ENCODE peak calls at places on chromosomes 12 and 14, in eight cellular contexts. One of them, this sample, is unnamed. For H3K27me3, the result is how much of the 10 kb centered on the place peaks cover.

GRCh38 chr12:110826592-110827200 is 20.1 kb upstream of the CCDC63 start:
- DNase-seq in astrocyte: peak
- DNase-seq in HCT116: peak
- DNase-seq in IMR-90: peak
- DNase-seq in GM23338: peak
- DNase-seq in H1: peak
- DNase-seq in fibroblast of lung: peak
- DNase-seq in PC-3: peak
- DNase-seq in this sample: peak

GRCh38 chr12:31732926-31733548 is 4.2 kb upstream of the AMN1 start:
- DNase-seq in astrocyte: peak
- DNase-seq in HCT116: peak
- DNase-seq in IMR-90: peak
- DNase-seq in GM23338: peak
- DNase-seq in H1: peak
- DNase-seq in fibroblast of lung: peak
- DNase-seq in PC-3: peak
- DNase-seq in this sample: peak

GRCh38 chr14:21382886-21383847 is 652 bp downstream of the SUPT16H start:
- DNase-seq in astrocyte: peak
- DNase-seq in HCT116: no peak
- DNase-seq in IMR-90: peak
- DNase-seq in GM23338: peak
- DNase-seq in H1: no peak
- DNase-seq in fibroblast of lung: peak
- DNase-seq in PC-3: peak
- DNase-seq in this sample: peak

GRCh38 chr12:76144253-76144564 is 59.7 kb upstream of the NAP1L1 start:
- DNase-seq in astrocyte: no peak
- DNase-seq in HCT116: no peak
- DNase-seq in IMR-90: peak
- DNase-seq in GM23338: no peak
- DNase-seq in H1: no peak
- DNase-seq in fibroblast of lung: peak
- DNase-seq in PC-3: peak
- DNase-seq in this sample: peak

GRCh38 chr12:47938594-47938993 is 24.8 kb upstream of the TMEM106C start:
- DNase-seq in astrocyte: no peak
- DNase-seq in HCT116: no peak
- DNase-seq in IMR-90: no peak
- DNase-seq in GM23338: no peak
- DNase-seq in H1: no peak
- DNase-seq in fibroblast of lung: no peak
- DNase-seq in PC-3: no peak
- DNase-seq in this sample: no peak

GRCh38 chr12:122834229-122834920 is 882 bp upstream of the HIP1R start:
- DNase-seq in astrocyte: no peak
- DNase-seq in HCT116: peak
- DNase-seq in IMR-90: peak
- DNase-seq in GM23338: peak
- DNase-seq in H1: no peak
- DNase-seq in fibroblast of lung: peak
- DNase-seq in PC-3: peak
- DNase-seq in this sample: peak

GRCh38 chr12:50117057-50117622 is 5.1 kb downstream of the COX14 start:
- DNase-seq in astrocyte: no peak
- DNase-seq in HCT116: no peak
- DNase-seq in IMR-90: no peak
- DNase-seq in GM23338: no peak
- DNase-seq in H1: no peak
- DNase-seq in fibroblast of lung: no peak
- DNase-seq in PC-3: no peak
- DNase-seq in this sample: peak

GRCh38 chr14:30223385-30223785 is 295.7 kb upstream of the PRKD1 start:
- DNase-seq in astrocyte: peak
- DNase-seq in HCT116: peak
- DNase-seq in IMR-90: peak
- DNase-seq in GM23338: no peak
- DNase-seq in H1: no peak
- DNase-seq in fibroblast of lung: peak
- DNase-seq in PC-3: peak
- DNase-seq in this sample: peak

GRCh38 chr12:47825239-47825639 is 5.5 kb upstream of the HDAC7 start:
- DNase-seq in astrocyte: no peak
- DNase-seq in HCT116: no peak
- DNase-seq in IMR-90: no peak
- DNase-seq in GM23338: peak
- DNase-seq in H1: no peak
- DNase-seq in fibroblast of lung: no peak
- DNase-seq in PC-3: peak
- DNase-seq in this sample: peak

GRCh38 chr14:93032301-93032929 is 83.3 kb downstream of the ITPK1 start:
- DNase-seq in astrocyte: no peak
- DNase-seq in HCT116: no peak
- DNase-seq in IMR-90: no peak
- DNase-seq in GM23338: no peak
- DNase-seq in H1: no peak
- DNase-seq in fibroblast of lung: no peak
- DNase-seq in PC-3: peak
- DNase-seq in this sample: peak

GRCh38 chr12:53659011-53659551 is 16.8 kb downstream of the ATP5MC2 start:
- DNase-seq in astrocyte: peak
- DNase-seq in HCT116: peak
- DNase-seq in IMR-90: peak
- DNase-seq in GM23338: peak
- DNase-seq in H1: no peak
- DNase-seq in fibroblast of lung: peak
- DNase-seq in PC-3: peak
- DNase-seq in this sample: peak

GRCh38 chr12:9333129-9333528 is 124.9 kb upstream of the PZP start:
- DNase-seq in astrocyte: no peak
- DNase-seq in HCT116: no peak
- DNase-seq in IMR-90: no peak
- DNase-seq in GM23338: no peak
- DNase-seq in H1: no peak
- DNase-seq in fibroblast of lung: no peak
- DNase-seq in PC-3: no peak
- DNase-seq in this sample: no peak

DNA sequence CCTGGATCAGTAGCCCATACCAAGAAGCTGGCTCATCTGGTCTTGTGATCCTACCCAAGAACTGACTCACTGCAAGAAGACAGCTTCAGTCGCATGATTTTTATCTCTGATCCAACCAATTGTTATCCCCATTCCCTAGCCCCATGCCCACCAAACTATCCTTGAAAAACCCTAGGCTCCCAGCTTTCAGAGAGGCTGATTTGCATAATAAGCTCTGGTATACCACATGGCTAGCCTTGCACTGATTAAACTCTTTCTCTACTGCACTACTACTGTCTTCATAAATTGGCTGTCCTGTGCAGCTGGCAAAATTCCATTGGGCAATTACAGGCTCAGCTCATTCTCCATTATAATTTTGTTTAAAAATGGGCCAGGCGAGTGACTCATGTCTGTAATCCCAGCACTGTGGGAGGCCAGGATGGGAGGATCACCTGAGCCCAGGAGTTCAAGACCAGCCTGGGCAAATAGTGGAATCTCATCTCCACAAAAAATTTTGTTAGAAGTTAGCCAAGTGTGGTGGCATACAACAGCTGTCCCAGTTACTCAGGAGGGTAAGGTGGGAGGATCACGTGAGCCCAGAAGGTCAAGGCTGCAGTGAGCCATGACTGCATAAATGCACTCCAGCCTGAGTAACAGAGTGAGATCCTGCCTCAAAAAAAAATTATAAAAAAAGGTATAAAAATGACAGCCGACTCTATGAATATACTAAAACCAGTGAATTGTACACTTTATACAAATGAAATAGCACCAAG is 76.7 kb upstream of the EIF5 start:
- DNase-seq in astrocyte: peak
- DNase-seq in HCT116: no peak
- DNase-seq in IMR-90: peak
- DNase-seq in GM23338: no peak
- DNase-seq in H1: peak
- DNase-seq in fibroblast of lung: peak
- DNase-seq in PC-3: peak
- DNase-seq in this sample: no peak
- H3K4me2 ChIP-seq in astrocyte: no peak
- H3K4me2 ChIP-seq in HCT116: no peak
- H3K4me2 ChIP-seq in IMR-90: no peak
- H3K4me2 ChIP-seq in GM23338: no peak
- H3K4me2 ChIP-seq in H1: no peak
- H3K4me2 ChIP-seq in fibroblast of lung: no peak
- H3K4me2 ChIP-seq in PC-3: no peak
- H3K4me2 ChIP-seq in this sample: no peak

GRCh38 chr14:76810525-76810924 is 2.2 kb downstream of the ANGEL1 start:
- DNase-seq in astrocyte: no peak
- DNase-seq in HCT116: no peak
- DNase-seq in IMR-90: no peak
- DNase-seq in GM23338: no peak
- DNase-seq in H1: no peak
- DNase-seq in fibroblast of lung: no peak
- DNase-seq in PC-3: no peak
- DNase-seq in this sample: no peak

GRCh38 chr14:76808990-76809389 is 3.7 kb downstream of the ANGEL1 start:
- DNase-seq in astrocyte: no peak
- DNase-seq in HCT116: no peak
- DNase-seq in IMR-90: no peak
- DNase-seq in GM23338: no peak
- DNase-seq in H1: no peak
- DNase-seq in fibroblast of lung: no peak
- DNase-seq in PC-3: no peak
- DNase-seq in this sample: no peak

GRCh38 chr14:76810953-76811400 is 1.7 kb downstream of the ANGEL1 start:
- DNase-seq in astrocyte: peak
- DNase-seq in HCT116: peak
- DNase-seq in IMR-90: peak
- DNase-seq in GM23338: peak
- DNase-seq in H1: no peak
- DNase-seq in fibroblast of lung: peak
- DNase-seq in PC-3: peak
- DNase-seq in this sample: no peak

GRCh38 chr14:76805245-76805644 is 7.4 kb downstream of the ANGEL1 start:
- DNase-seq in astrocyte: no peak
- DNase-seq in HCT116: no peak
- DNase-seq in IMR-90: no peak
- DNase-seq in GM23338: no peak
- DNase-seq in H1: no peak
- DNase-seq in fibroblast of lung: no peak
- DNase-seq in PC-3: no peak
- DNase-seq in this sample: no peak

DNA sequence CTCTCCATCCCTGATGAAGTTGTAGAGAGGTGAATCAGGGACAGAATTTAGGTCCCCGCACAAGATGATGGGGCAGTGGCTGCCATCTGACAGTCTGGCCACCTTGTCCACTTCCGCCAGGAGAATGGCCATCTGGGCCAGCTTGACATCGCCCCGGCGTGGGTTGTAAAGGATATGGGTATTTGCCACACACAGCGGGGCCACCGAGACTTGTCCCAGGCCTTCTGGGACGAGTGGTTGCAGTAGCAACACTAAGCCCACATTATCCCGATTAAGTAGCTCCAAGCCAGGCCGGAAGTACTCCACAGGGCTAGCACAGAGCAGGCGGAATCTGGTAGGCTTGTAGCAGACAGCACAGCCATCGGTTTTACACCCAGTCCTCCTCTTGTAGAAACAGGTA is 6.2 kb downstream of the ANGEL1 start:
- DNase-seq in astrocyte: no peak
- DNase-seq in HCT116: no peak
- DNase-seq in IMR-90: no peak
- DNase-seq in GM23338: no peak
- DNase-seq in H1: no peak
- DNase-seq in fibroblast of lung: no peak
- DNase-seq in PC-3: no peak
- DNase-seq in this sample: no peak
- H3K27me3 ChIP-seq in astrocyte: under half
- H3K27me3 ChIP-seq in HCT116: under half
- H3K27me3 ChIP-seq in IMR-90: under half
- H3K27me3 ChIP-seq in GM23338: under half
- H3K27me3 ChIP-seq in H1: under half
- H3K27me3 ChIP-seq in fibroblast of lung: under half
- H3K27me3 ChIP-seq in PC-3: under half
- H3K27me3 ChIP-seq in this sample: under half

GRCh38 chr12:30695327-30696102 is at the start of gene IPO8:
- DNase-seq in astrocyte: peak
- DNase-seq in HCT116: peak
- DNase-seq in IMR-90: peak
- DNase-seq in GM23338: peak
- DNase-seq in H1: peak
- DNase-seq in fibroblast of lung: peak
- DNase-seq in PC-3: peak
- DNase-seq in this sample: peak
- TF ChIP-seq CTCF in astrocyte: no peak
- TF ChIP-seq CTCF in HCT116: peak
- TF ChIP-seq CTCF in IMR-90: peak
- TF ChIP-seq CTCF in GM23338: no peak
- TF ChIP-seq CTCF in H1: peak
- TF ChIP-seq CTCF in fibroblast of lung: peak
- TF ChIP-seq CTCF in PC-3: peak
- TF ChIP-seq CTCF in this sample: no peak

DNA sequence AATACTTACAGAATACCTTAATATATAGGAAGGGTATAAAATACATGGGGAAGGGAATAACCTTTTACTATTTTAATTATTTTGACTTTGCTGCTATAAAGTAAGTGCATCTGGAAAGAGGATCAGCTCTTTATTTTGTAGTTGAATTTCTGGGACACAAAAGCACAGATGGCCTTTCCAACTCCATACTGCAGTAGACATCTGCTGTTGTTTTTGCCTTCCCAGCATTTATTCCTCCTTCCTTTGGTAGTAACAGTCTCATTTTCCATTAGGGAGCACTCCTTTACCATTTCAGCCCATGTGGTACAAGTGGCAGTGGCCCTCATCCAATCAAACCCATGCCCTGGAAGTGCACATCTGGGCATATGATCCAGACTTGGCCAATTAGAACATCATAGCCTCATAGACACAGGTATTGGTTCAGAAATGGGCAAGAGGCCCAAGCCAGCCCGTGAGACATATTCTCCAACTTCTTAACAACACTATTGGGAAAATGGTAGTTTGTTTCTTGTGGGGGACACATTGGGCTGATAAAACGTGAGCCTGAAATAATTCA is 64.8 kb upstream of the YARS2 start:
- DNase-seq in astrocyte: no peak
- DNase-seq in HCT116: no peak
- DNase-seq in IMR-90: no peak
- DNase-seq in GM23338: no peak
- DNase-seq in H1: no peak
- DNase-seq in fibroblast of lung: no peak
- DNase-seq in PC-3: no peak
- DNase-seq in this sample: no peak
- H3K4me2 ChIP-seq in astrocyte: no peak
- H3K4me2 ChIP-seq in HCT116: no peak
- H3K4me2 ChIP-seq in IMR-90: no peak
- H3K4me2 ChIP-seq in GM23338: no peak
- H3K4me2 ChIP-seq in H1: no peak
- H3K4me2 ChIP-seq in fibroblast of lung: no peak
- H3K4me2 ChIP-seq in PC-3: no peak
- H3K4me2 ChIP-seq in this sample: no peak